ENCODE peak calls at places on chromosomes 7 and 10, in eight cellular contexts. Q is neural progenitor cell, J is HCT116, F is hepatocyte, S is GM23248, K is MM.1S, T is PC-3, D is SK-N-SH. W is an unnamed sample.

GRCh38 chr10:75776738-75777504 is 345.5 kb downstream of the LRMDA start:
- DNase-seq in Q (no peak), J (no peak), F (no peak), S (no peak), K (no peak), T (peak; percentile 41), D (no peak), W (no peak)

GRCh38 chr7:33452805-33453502 is 323.6 kb downstream of the BBS9 start:
- DNase-seq in Q (no peak), J (no peak), F (no peak), S (peak; percentile 50), K (no peak), T (peak; percentile 52), D (no peak), W (no peak)

GRCh38 chr10:43058716-43059335 is 18.0 kb upstream of the RET start:
- DNase-seq in Q (no peak), J (no peak), F (no peak), S (no peak), K (no peak), T (no peak), D (no peak), W (no peak)

GRCh38 chr10:84179059-84179710 is 5.6 kb downstream of the GPR15LG start:
- DNase-seq in Q (no peak), J (no peak), F (peak; percentile 46), S (peak; percentile 92), K (no peak), T (no peak), D (peak; percentile 74), W (peak; percentile 80)

GRCh38 chr7:128104109-128104742 is 73.0 kb upstream of the LRRC4 start:
- DNase-seq in Q (peak; percentile 29), J (no peak), F (no peak), S (peak; percentile 62), K (no peak), T (no peak), D (peak; percentile 61), W (peak; percentile 67)

GRCh38 chr7:16027396-16027795 is 340.9 kb upstream of the MEOX2 start:
- DNase-seq in Q (no peak), J (no peak), F (no peak), S (peak; percentile 4), K (no peak), T (no peak), D (no peak), W (no peak)

GRCh38 chr10:770975-771374 is 81.5 kb upstream of the DIP2C start:
- DNase-seq in Q (no peak), J (no peak), F (no peak), S (no peak), K (no peak), T (no peak), D (no peak), W (no peak)

GRCh38 chr10:124093076-124093773 is at the start of gene CHST15:
- DNase-seq in Q (peak; percentile 87), J (peak; percentile 74), F (peak; percentile 77), S (peak; percentile 38), K (peak; percentile 86), T (peak; percentile 83), D (peak; percentile 73), W (peak; percentile 69)

GRCh38 chr10:94092848-94093247 is 99.1 kb downstream of the PLCE1 start:
- DNase-seq in Q (no peak), J (no peak), F (no peak), S (peak; percentile 30), K (no peak), T (peak; percentile 10), D (no peak), W (no peak)

GRCh38 chr10:125868372-125868975 is 12.6 kb downstream of the DHX32 start:
- DNase-seq in Q (peak; percentile 54), J (peak; percentile 59), F (peak; percentile 58), S (peak; percentile 63), K (peak; percentile 45), T (peak; percentile 74), D (peak; percentile 32), W (peak; percentile 41)

GRCh38 chr10:33377658-33378025 is 43.2 kb upstream of the NRP1 start:
- DNase-seq in Q (no peak), J (peak; percentile 10), F (no peak), S (peak; percentile 74), K (no peak), T (peak; percentile 73), D (no peak), W (no peak)

GRCh38 chr7:2224491-2224928 is 8.2 kb downstream of the MAD1L1 start:
- DNase-seq in Q (no peak), J (no peak), F (no peak), S (no peak), K (no peak), T (no peak), D (no peak), W (no peak)

GRCh38 chr10:22676435-22676834 is 37.9 kb downstream of the PIP4K2A start:
- DNase-seq in Q (no peak), J (no peak), F (no peak), S (no peak), K (no peak), T (no peak), D (no peak), W (no peak)

GRCh38 chr10:98293550-98294269 is 25.7 kb upstream of the LOXL4 start:
- DNase-seq in Q (no peak), J (no peak), F (no peak), S (peak; percentile 71), K (no peak), T (no peak), D (no peak), W (no peak)

GRCh38 chr10:86252573-86252972 is 114.0 kb downstream of the GRID1 start:
- DNase-seq in Q (no peak), J (no peak), F (no peak), S (no peak), K (no peak), T (no peak), D (peak; percentile 63), W (no peak)

GRCh38 chr7:80478683-80479082 is 33.2 kb downstream of the GNAT3 start:
- DNase-seq in Q (no peak), J (no peak), F (no peak), S (peak; percentile 83), K (no peak), T (peak; percentile 74), D (no peak), W (no peak)

GRCh38 chr10:112811741-112812551 is 138.1 kb upstream of the TCF7L2 start:
- DNase-seq in Q (peak; percentile 54), J (peak; percentile 91), F (peak; percentile 75), S (peak; percentile 94), K (no peak), T (peak; percentile 96), D (no peak), W (no peak)

GRCh38 chr7:112110651-112111050 is 95.5 kb downstream of the DOCK4 start:
- DNase-seq in Q (no peak), J (no peak), F (no peak), S (no peak), K (no peak), T (no peak), D (no peak), W (no peak)

GRCh38 chr10:93599778-93600177 is 1.3 kb downstream of the RBP4 start:
- DNase-seq in Q (no peak), J (no peak), F (no peak), S (no peak), K (no peak), T (no peak), D (no peak), W (no peak)

GRCh38 chr10:819326-819725 is 112.2 kb downstream of the LARP4B start:
- DNase-seq in Q (no peak), J (peak; percentile 22), F (no peak), S (peak; percentile 75), K (no peak), T (no peak), D (no peak), W (no peak)

GRCh38 chr7:101984997-101985645 is 167.7 kb downstream of the CUX1 start:
- DNase-seq in Q (peak; percentile 35), J (no peak), F (no peak), S (no peak), K (no peak), T (no peak), D (peak; percentile 39), W (no peak)

GRCh38 chr7:40885503-40885902 is 750.7 kb downstream of the SUGCT start:
- DNase-seq in Q (no peak), J (no peak), F (no peak), S (peak; percentile 12), K (no peak), T (peak; percentile 7), D (no peak), W (no peak)

GRCh38 chr7:7136857-7137309 is 45.5 kb upstream of the C1GALT1 start:
- DNase-seq in Q (no peak), J (no peak), F (no peak), S (no peak), K (no peak), T (no peak), D (no peak), W (no peak)
- H3K9me3 ChIP-seq in Q (no peaks in the 10 kb centered on the region), J (no peaks in the 10 kb centered on the region), F (no peaks in the 10 kb centered on the region), S (no peaks in the 10 kb centered on the region), K (no peaks in the 10 kb centered on the region), T (no peaks in the 10 kb centered on the region), D (no peaks in the 10 kb centered on the region), W (no peaks in the 10 kb centered on the region)

GRCh38 chr10:127414024-127414423 is 135.1 kb upstream of the NPS start:
- DNase-seq in Q (peak; percentile 82), J (no peak), F (no peak), S (no peak), K (no peak), T (no peak), D (no peak), W (no peak)
- H2AFZ ChIP-seq in Q (no peak overlapping the region), J (no peak overlapping the region), F (no peak overlapping the region), S (no peak overlapping the region), K (no peak overlapping the region), T (no peak overlapping the region), D (no peak overlapping the region), W (no peak overlapping the region)

GRCh38 chr7:518630-519428 is 817 bp downstream of the PDGFA start:
- DNase-seq in Q (peak; percentile 78), J (no peak), F (peak; percentile 91), S (peak; percentile 75), K (no peak), T (peak; percentile 69), D (peak; percentile 85), W (no peak)
- TF ChIP-seq EZH2phosphoT487 in Q (no peak), J (no peak), F (no peak), S (no peak), K (no peak), T (peak; percentile 85), D (no peak), W (no peak)

GRCh38 chr7:56449762-56450161 is 333.5 kb upstream of the NUPR2 start:
- DNase-seq in Q (no peak), J (no peak), F (no peak), S (no peak), K (no peak), T (no peak), D (no peak), W (no peak)

GRCh38 chr7:56447864-56448693 is 331.9 kb upstream of the NUPR2 start:
- DNase-seq in Q (no peak), J (no peak), F (no peak), S (no peak), K (no peak), T (no peak), D (peak; percentile 81), W (no peak)
- H3K9me3 ChIP-seq in Q (peaks cover 25% of the 10 kb centered on the region), J (peaks cover 6% of the 10 kb centered on the region), F (no peaks in the 10 kb centered on the region), S (no peaks in the 10 kb centered on the region), K (no peaks in the 10 kb centered on the region), T (peaks cover 14% of the 10 kb centered on the region), D (no peaks in the 10 kb centered on the region), W (peaks cover 7% of the 10 kb centered on the region)

W was measured in OCI-LY7.